ENCODE peak calls at places on chromosome 19, in ten cellular contexts. One of them, this sample, is unnamed.

GRCh38 chr19:1854542-1855039 is 6.3 kb upstream of the REXO1 start:
- DNase-seq in amniotic stem cell: no peak
- DNase-seq in foreskin fibroblast: no peak
- DNase-seq in CD14-positive monocyte: no peak
- DNase-seq in Right ventricle myocardium superior: peak
- DNase-seq in amygdala: no peak
- DNase-seq in NCI-H1105 treated with DMSO at 0.1 percent for 48 hours: no peak
- DNase-seq in left colon: peak
- DNase-seq in stimulated activated CD8-positive, alpha-beta memory T cell treated with anti-CD3 and anti-CD28 coated beads, Interleukin-4, amount 100 ng/mL, for 1 hour: no peak
- DNase-seq in stromal cell of bone marrow: no peak
- DNase-seq in this sample: no peak

GRCh38 chr19:752652-753517 is 2.0 kb downstream of the MISP start:
- DNase-seq in Right ventricle myocardium superior: no peak
- DNase-seq in CD14-positive monocyte: peak
- DNase-seq in NCI-H1105 treated with DMSO at 0.1 percent for 48 hours: no peak
- DNase-seq in stimulated activated CD8-positive, alpha-beta memory T cell treated with anti-CD3 and anti-CD28 coated beads, Interleukin-4, amount 100 ng/mL, for 1 hour: no peak
- DNase-seq in left colon: peak
- DNase-seq in stromal cell of bone marrow: peak
- DNase-seq in foreskin fibroblast: peak
- DNase-seq in amniotic stem cell: peak
- DNase-seq in amygdala: no peak
- DNase-seq in this sample: no peak

GRCh38 chr19:49475995-49476880 is 2.2 kb downstream of the FLT3LG start:
- DNase-seq in stromal cell of bone marrow: no peak
- DNase-seq in left colon: no peak
- DNase-seq in amniotic stem cell: no peak
- DNase-seq in foreskin fibroblast: peak
- DNase-seq in CD14-positive monocyte: no peak
- DNase-seq in amygdala: no peak
- DNase-seq in Right ventricle myocardium superior: no peak
- DNase-seq in NCI-H1105 treated with DMSO at 0.1 percent for 48 hours: no peak
- DNase-seq in stimulated activated CD8-positive, alpha-beta memory T cell treated with anti-CD3 and anti-CD28 coated beads, Interleukin-4, amount 100 ng/mL, for 1 hour: peak
- DNase-seq in this sample: no peak

GRCh38 chr19:38401148-38401547 is 1.7 kb upstream of the FAM98C start:
- DNase-seq in left colon: no peak
- DNase-seq in Right ventricle myocardium superior: no peak
- DNase-seq in CD14-positive monocyte: no peak
- DNase-seq in stromal cell of bone marrow: no peak
- DNase-seq in NCI-H1105 treated with DMSO at 0.1 percent for 48 hours: no peak
- DNase-seq in amniotic stem cell: no peak
- DNase-seq in amygdala: no peak
- DNase-seq in foreskin fibroblast: no peak
- DNase-seq in stimulated activated CD8-positive, alpha-beta memory T cell treated with anti-CD3 and anti-CD28 coated beads, Interleukin-4, amount 100 ng/mL, for 1 hour: no peak
- DNase-seq in this sample: no peak

GRCh38 chr19:49391581-49392399 is 3.7 kb downstream of the KASH5 start:
- DNase-seq in stromal cell of bone marrow: peak
- DNase-seq in left colon: peak
- DNase-seq in CD14-positive monocyte: no peak
- DNase-seq in Right ventricle myocardium superior: peak
- DNase-seq in foreskin fibroblast: peak
- DNase-seq in stimulated activated CD8-positive, alpha-beta memory T cell treated with anti-CD3 and anti-CD28 coated beads, Interleukin-4, amount 100 ng/mL, for 1 hour: peak
- DNase-seq in NCI-H1105 treated with DMSO at 0.1 percent for 48 hours: peak
- DNase-seq in amygdala: peak
- DNase-seq in amniotic stem cell: peak
- DNase-seq in this sample: no peak

GRCh38 chr19:58560007-58560887 is 1.8 kb upstream of the UBE2M start:
- DNase-seq in CD14-positive monocyte: no peak
- DNase-seq in stromal cell of bone marrow: no peak
- DNase-seq in amygdala: no peak
- DNase-seq in foreskin fibroblast: no peak
- DNase-seq in amniotic stem cell: no peak
- DNase-seq in NCI-H1105 treated with DMSO at 0.1 percent for 48 hours: no peak
- DNase-seq in Right ventricle myocardium superior: no peak
- DNase-seq in left colon: no peak
- DNase-seq in stimulated activated CD8-positive, alpha-beta memory T cell treated with anti-CD3 and anti-CD28 coated beads, Interleukin-4, amount 100 ng/mL, for 1 hour: no peak
- DNase-seq in this sample: no peak

GRCh38 chr19:35211545-35212230 is 16.9 kb downstream of the FAM187B start:
- DNase-seq in stimulated activated CD8-positive, alpha-beta memory T cell treated with anti-CD3 and anti-CD28 coated beads, Interleukin-4, amount 100 ng/mL, for 1 hour: peak
- DNase-seq in foreskin fibroblast: no peak
- DNase-seq in amniotic stem cell: no peak
- DNase-seq in CD14-positive monocyte: peak
- DNase-seq in left colon: peak
- DNase-seq in Right ventricle myocardium superior: peak
- DNase-seq in amygdala: no peak
- DNase-seq in stromal cell of bone marrow: no peak
- DNase-seq in NCI-H1105 treated with DMSO at 0.1 percent for 48 hours: no peak
- DNase-seq in this sample: no peak

GRCh38 chr19:41849067-41849466 is 4.2 kb downstream of the DMRTC2 start:
- DNase-seq in CD14-positive monocyte: no peak
- DNase-seq in amygdala: no peak
- DNase-seq in NCI-H1105 treated with DMSO at 0.1 percent for 48 hours: no peak
- DNase-seq in amniotic stem cell: no peak
- DNase-seq in stromal cell of bone marrow: no peak
- DNase-seq in stimulated activated CD8-positive, alpha-beta memory T cell treated with anti-CD3 and anti-CD28 coated beads, Interleukin-4, amount 100 ng/mL, for 1 hour: no peak
- DNase-seq in Right ventricle myocardium superior: no peak
- DNase-seq in foreskin fibroblast: no peak
- DNase-seq in left colon: no peak
- DNase-seq in this sample: no peak

GRCh38 chr19:3154957-3155736 is 19.3 kb downstream of the GNA15 start:
- DNase-seq in amygdala: no peak
- DNase-seq in foreskin fibroblast: peak
- DNase-seq in NCI-H1105 treated with DMSO at 0.1 percent for 48 hours: no peak
- DNase-seq in stromal cell of bone marrow: peak
- DNase-seq in left colon: peak
- DNase-seq in CD14-positive monocyte: peak
- DNase-seq in stimulated activated CD8-positive, alpha-beta memory T cell treated with anti-CD3 and anti-CD28 coated beads, Interleukin-4, amount 100 ng/mL, for 1 hour: peak
- DNase-seq in amniotic stem cell: peak
- DNase-seq in Right ventricle myocardium superior: peak
- DNase-seq in this sample: no peak

GRCh38 chr19:17075860-17076538 is 422 bp downstream of the MYO9B start:
- DNase-seq in stimulated activated CD8-positive, alpha-beta memory T cell treated with anti-CD3 and anti-CD28 coated beads, Interleukin-4, amount 100 ng/mL, for 1 hour: peak
- DNase-seq in amygdala: no peak
- DNase-seq in Right ventricle myocardium superior: peak
- DNase-seq in left colon: peak
- DNase-seq in amniotic stem cell: peak
- DNase-seq in NCI-H1105 treated with DMSO at 0.1 percent for 48 hours: peak
- DNase-seq in CD14-positive monocyte: no peak
- DNase-seq in stromal cell of bone marrow: no peak
- DNase-seq in foreskin fibroblast: peak
- DNase-seq in this sample: no peak

GRCh38 chr19:39341122-39341719 is 1.0 kb upstream of the SAMD4B start:
- DNase-seq in NCI-H1105 treated with DMSO at 0.1 percent for 48 hours: no peak
- DNase-seq in stimulated activated CD8-positive, alpha-beta memory T cell treated with anti-CD3 and anti-CD28 coated beads, Interleukin-4, amount 100 ng/mL, for 1 hour: no peak
- DNase-seq in amygdala: no peak
- DNase-seq in amniotic stem cell: no peak
- DNase-seq in foreskin fibroblast: peak
- DNase-seq in stromal cell of bone marrow: no peak
- DNase-seq in Right ventricle myocardium superior: peak
- DNase-seq in left colon: peak
- DNase-seq in CD14-positive monocyte: no peak
- DNase-seq in this sample: no peak

GRCh38 chr19:15449620-15450527 is at the start of gene WIZ:
- DNase-seq in stromal cell of bone marrow: peak
- DNase-seq in amniotic stem cell: peak
- DNase-seq in amygdala: peak
- DNase-seq in CD14-positive monocyte: peak
- DNase-seq in left colon: peak
- DNase-seq in foreskin fibroblast: peak
- DNase-seq in Right ventricle myocardium superior: peak
- DNase-seq in stimulated activated CD8-positive, alpha-beta memory T cell treated with anti-CD3 and anti-CD28 coated beads, Interleukin-4, amount 100 ng/mL, for 1 hour: peak
- DNase-seq in NCI-H1105 treated with DMSO at 0.1 percent for 48 hours: peak
- DNase-seq in this sample: no peak

GRCh38 chr19:7589822-7590221 is 5.8 kb upstream of the CAMSAP3 start:
- DNase-seq in CD14-positive monocyte: no peak
- DNase-seq in left colon: no peak
- DNase-seq in stimulated activated CD8-positive, alpha-beta memory T cell treated with anti-CD3 and anti-CD28 coated beads, Interleukin-4, amount 100 ng/mL, for 1 hour: no peak
- DNase-seq in stromal cell of bone marrow: no peak
- DNase-seq in amniotic stem cell: no peak
- DNase-seq in Right ventricle myocardium superior: no peak
- DNase-seq in NCI-H1105 treated with DMSO at 0.1 percent for 48 hours: no peak
- DNase-seq in amygdala: no peak
- DNase-seq in foreskin fibroblast: no peak
- DNase-seq in this sample: no peak

GRCh38 chr19:489418-490196 is 6.7 kb upstream of the MADCAM1 start:
- DNase-seq in CD14-positive monocyte: no peak
- DNase-seq in left colon: no peak
- DNase-seq in Right ventricle myocardium superior: peak
- DNase-seq in amniotic stem cell: no peak
- DNase-seq in foreskin fibroblast: peak
- DNase-seq in amygdala: no peak
- DNase-seq in stimulated activated CD8-positive, alpha-beta memory T cell treated with anti-CD3 and anti-CD28 coated beads, Interleukin-4, amount 100 ng/mL, for 1 hour: no peak
- DNase-seq in NCI-H1105 treated with DMSO at 0.1 percent for 48 hours: no peak
- DNase-seq in stromal cell of bone marrow: peak
- DNase-seq in this sample: no peak

GRCh38 chr19:17240062-17240854 is 5.5 kb downstream of the NR2F6 start:
- DNase-seq in amniotic stem cell: no peak
- DNase-seq in stromal cell of bone marrow: no peak
- DNase-seq in Right ventricle myocardium superior: no peak
- DNase-seq in left colon: peak
- DNase-seq in amygdala: no peak
- DNase-seq in foreskin fibroblast: no peak
- DNase-seq in CD14-positive monocyte: no peak
- DNase-seq in NCI-H1105 treated with DMSO at 0.1 percent for 48 hours: no peak
- DNase-seq in stimulated activated CD8-positive, alpha-beta memory T cell treated with anti-CD3 and anti-CD28 coated beads, Interleukin-4, amount 100 ng/mL, for 1 hour: no peak
- DNase-seq in this sample: no peak

GRCh38 chr19:30941591-30941990 is 407.6 kb downstream of the TSHZ3 start:
- DNase-seq in foreskin fibroblast: no peak
- DNase-seq in stromal cell of bone marrow: no peak
- DNase-seq in amygdala: no peak
- DNase-seq in amniotic stem cell: no peak
- DNase-seq in CD14-positive monocyte: no peak
- DNase-seq in Right ventricle myocardium superior: no peak
- DNase-seq in stimulated activated CD8-positive, alpha-beta memory T cell treated with anti-CD3 and anti-CD28 coated beads, Interleukin-4, amount 100 ng/mL, for 1 hour: no peak
- DNase-seq in left colon: no peak
- DNase-seq in NCI-H1105 treated with DMSO at 0.1 percent for 48 hours: no peak
- DNase-seq in this sample: no peak

GRCh38 chr19:10918359-10918758 is 10.1 kb downstream of the YIPF2 start:
- DNase-seq in stimulated activated CD8-positive, alpha-beta memory T cell treated with anti-CD3 and anti-CD28 coated beads, Interleukin-4, amount 100 ng/mL, for 1 hour: no peak
- DNase-seq in CD14-positive monocyte: no peak
- DNase-seq in amygdala: no peak
- DNase-seq in stromal cell of bone marrow: no peak
- DNase-seq in left colon: no peak
- DNase-seq in NCI-H1105 treated with DMSO at 0.1 percent for 48 hours: no peak
- DNase-seq in amniotic stem cell: no peak
- DNase-seq in Right ventricle myocardium superior: peak
- DNase-seq in foreskin fibroblast: no peak
- DNase-seq in this sample: no peak

GRCh38 chr19:46639356-46640061 is 3.5 kb upstream of the GNG8 start:
- DNase-seq in amygdala: no peak
- DNase-seq in foreskin fibroblast: peak
- DNase-seq in stimulated activated CD8-positive, alpha-beta memory T cell treated with anti-CD3 and anti-CD28 coated beads, Interleukin-4, amount 100 ng/mL, for 1 hour: no peak
- DNase-seq in Right ventricle myocardium superior: peak
- DNase-seq in amniotic stem cell: no peak
- DNase-seq in CD14-positive monocyte: peak
- DNase-seq in stromal cell of bone marrow: no peak
- DNase-seq in NCI-H1105 treated with DMSO at 0.1 percent for 48 hours: peak
- DNase-seq in left colon: peak
- DNase-seq in this sample: no peak

GRCh38 chr19:5966215-5966614 is 11.7 kb downstream of the RANBP3 start:
- DNase-seq in foreskin fibroblast: peak
- DNase-seq in Right ventricle myocardium superior: no peak
- DNase-seq in CD14-positive monocyte: no peak
- DNase-seq in amniotic stem cell: no peak
- DNase-seq in amygdala: no peak
- DNase-seq in left colon: no peak
- DNase-seq in NCI-H1105 treated with DMSO at 0.1 percent for 48 hours: no peak
- DNase-seq in stromal cell of bone marrow: no peak
- DNase-seq in stimulated activated CD8-positive, alpha-beta memory T cell treated with anti-CD3 and anti-CD28 coated beads, Interleukin-4, amount 100 ng/mL, for 1 hour: no peak
- DNase-seq in this sample: no peak

GRCh38 chr19:5286465-5287029 is 54.1 kb downstream of the PTPRS start:
- DNase-seq in stromal cell of bone marrow: no peak
- DNase-seq in stimulated activated CD8-positive, alpha-beta memory T cell treated with anti-CD3 and anti-CD28 coated beads, Interleukin-4, amount 100 ng/mL, for 1 hour: no peak
- DNase-seq in foreskin fibroblast: no peak
- DNase-seq in amygdala: no peak
- DNase-seq in NCI-H1105 treated with DMSO at 0.1 percent for 48 hours: no peak
- DNase-seq in Right ventricle myocardium superior: no peak
- DNase-seq in amniotic stem cell: no peak
- DNase-seq in left colon: no peak
- DNase-seq in CD14-positive monocyte: no peak
- DNase-seq in this sample: no peak

GRCh38 chr19:52533901-52534300 is 6.4 kb downstream of the ZNF808 start:
- DNase-seq in amniotic stem cell: no peak
- DNase-seq in Right ventricle myocardium superior: peak
- DNase-seq in foreskin fibroblast: no peak
- DNase-seq in NCI-H1105 treated with DMSO at 0.1 percent for 48 hours: no peak
- DNase-seq in stimulated activated CD8-positive, alpha-beta memory T cell treated with anti-CD3 and anti-CD28 coated beads, Interleukin-4, amount 100 ng/mL, for 1 hour: no peak
- DNase-seq in left colon: no peak
- DNase-seq in amygdala: no peak
- DNase-seq in stromal cell of bone marrow: no peak
- DNase-seq in CD14-positive monocyte: no peak
- DNase-seq in this sample: no peak

GRCh38 chr19:13241321-13242104 is 91.3 kb downstream of the IER2 start:
- DNase-seq in CD14-positive monocyte: no peak
- DNase-seq in amygdala: no peak
- DNase-seq in amniotic stem cell: no peak
- DNase-seq in left colon: no peak
- DNase-seq in stimulated activated CD8-positive, alpha-beta memory T cell treated with anti-CD3 and anti-CD28 coated beads, Interleukin-4, amount 100 ng/mL, for 1 hour: no peak
- DNase-seq in NCI-H1105 treated with DMSO at 0.1 percent for 48 hours: no peak
- DNase-seq in foreskin fibroblast: no peak
- DNase-seq in stromal cell of bone marrow: no peak
- DNase-seq in Right ventricle myocardium superior: no peak
- DNase-seq in this sample: no peak

GRCh38 chr19:53034948-53035675 is 9.4 kb upstream of the ERVV-2 start:
- DNase-seq in amygdala: no peak
- DNase-seq in left colon: no peak
- DNase-seq in Right ventricle myocardium superior: no peak
- DNase-seq in stromal cell of bone marrow: no peak
- DNase-seq in amniotic stem cell: no peak
- DNase-seq in NCI-H1105 treated with DMSO at 0.1 percent for 48 hours: no peak
- DNase-seq in stimulated activated CD8-positive, alpha-beta memory T cell treated with anti-CD3 and anti-CD28 coated beads, Interleukin-4, amount 100 ng/mL, for 1 hour: no peak
- DNase-seq in CD14-positive monocyte: no peak
- DNase-seq in foreskin fibroblast: peak
- DNase-seq in this sample: no peak

GRCh38 chr19:48194041-48194871 is 23.8 kb downstream of the ZSWIM9 start:
- DNase-seq in stromal cell of bone marrow: no peak
- DNase-seq in CD14-positive monocyte: no peak
- DNase-seq in NCI-H1105 treated with DMSO at 0.1 percent for 48 hours: no peak
- DNase-seq in amniotic stem cell: no peak
- DNase-seq in left colon: no peak
- DNase-seq in amygdala: no peak
- DNase-seq in stimulated activated CD8-positive, alpha-beta memory T cell treated with anti-CD3 and anti-CD28 coated beads, Interleukin-4, amount 100 ng/mL, for 1 hour: no peak
- DNase-seq in foreskin fibroblast: peak
- DNase-seq in Right ventricle myocardium superior: no peak
- DNase-seq in this sample: no peak

GRCh38 chr19:51689751-51690358 is 3.3 kb upstream of the SPACA6 start:
- DNase-seq in Right ventricle myocardium superior: peak
- DNase-seq in amniotic stem cell: no peak
- DNase-seq in NCI-H1105 treated with DMSO at 0.1 percent for 48 hours: peak
- DNase-seq in CD14-positive monocyte: no peak
- DNase-seq in stromal cell of bone marrow: no peak
- DNase-seq in amygdala: peak
- DNase-seq in foreskin fibroblast: peak
- DNase-seq in stimulated activated CD8-positive, alpha-beta memory T cell treated with anti-CD3 and anti-CD28 coated beads, Interleukin-4, amount 100 ng/mL, for 1 hour: no peak
- DNase-seq in left colon: no peak
- DNase-seq in this sample: no peak

GRCh38 chr19:3980353-3981251 is 4.7 kb downstream of the EEF2 start:
- DNase-seq in stromal cell of bone marrow: no peak
- DNase-seq in left colon: no peak
- DNase-seq in amniotic stem cell: no peak
- DNase-seq in NCI-H1105 treated with DMSO at 0.1 percent for 48 hours: no peak
- DNase-seq in Right ventricle myocardium superior: no peak
- DNase-seq in stimulated activated CD8-positive, alpha-beta memory T cell treated with anti-CD3 and anti-CD28 coated beads, Interleukin-4, amount 100 ng/mL, for 1 hour: no peak
- DNase-seq in amygdala: no peak
- DNase-seq in foreskin fibroblast: no peak
- DNase-seq in CD14-positive monocyte: no peak
- DNase-seq in this sample: no peak

GRCh38 chr19:23415034-23415433 is 19.8 kb upstream of the ZNF91 start:
- DNase-seq in amygdala: no peak
- DNase-seq in stromal cell of bone marrow: no peak
- DNase-seq in left colon: peak
- DNase-seq in CD14-positive monocyte: no peak
- DNase-seq in stimulated activated CD8-positive, alpha-beta memory T cell treated with anti-CD3 and anti-CD28 coated beads, Interleukin-4, amount 100 ng/mL, for 1 hour: no peak
- DNase-seq in foreskin fibroblast: no peak
- DNase-seq in amniotic stem cell: no peak
- DNase-seq in Right ventricle myocardium superior: no peak
- DNase-seq in NCI-H1105 treated with DMSO at 0.1 percent for 48 hours: no peak
- DNase-seq in this sample: no peak

This sample was measured in SIG-M5.